ENCODE peak calls at places on chromosomes 16 and 17, in six cellular contexts. Z is right atrium auricular region; B is transverse colon; W is progenitor cell of endocrine pancreas; I is GM20000; H is CD8-positive, alpha-beta T cell. N is an unnamed sample.

GRCh38 chr16:65767125-65767524 is 599.4 kb upstream of the CDH5 start:
- DNase-seq in Z (no peak), B (no peak), W (no peak), I (no peak), H (no peak), N (no peak)

GRCh38 chr17:73719588-73720071 is 75.4 kb upstream of the SDK2 start:
- DNase-seq in Z (no peak), B (peak), W (no peak), I (no peak), H (no peak), N (no peak)

GRCh38 chr17:48016112-48016511 is 21.5 kb downstream of the COPZ2 start:
- DNase-seq in Z (no peak), B (no peak), W (no peak), I (no peak), H (no peak), N (no peak)

GRCh38 chr17:61450641-61451537 is 1.3 kb upstream of the TBX4 start:
- DNase-seq in Z (peak), B (no peak), W (no peak), I (peak), H (no peak), N (no peak)

GRCh38 chr17:40068917-40069750 is 6.4 kb downstream of the THRA start:
- DNase-seq in Z (peak), B (peak), W (no peak), I (peak), H (peak), N (peak)

GRCh38 chr16:27579086-27579980 is 29.4 kb downstream of the KATNIP start:
- DNase-seq in Z (no peak), B (no peak), W (no peak), I (no peak), H (no peak), N (no peak)

GRCh38 chr17:56009795-56010715 is 143.2 kb upstream of the ANKFN1 start:
- DNase-seq in Z (no peak), B (no peak), W (no peak), I (no peak), H (no peak), N (no peak)

GRCh38 chr17:3558603-3559269 is 1.1 kb upstream of the TRPV3 start:
- DNase-seq in Z (no peak), B (peak), W (no peak), I (peak), H (peak), N (peak)

GRCh38 chr17:82170412-82170961 is 42.2 kb downstream of the CCDC57 start:
- DNase-seq in Z (no peak), B (no peak), W (no peak), I (no peak), H (no peak), N (no peak)

GRCh38 chr16:9364721-9365693 is 273.6 kb downstream of the HAPSTR1 start:
- DNase-seq in Z (peak), B (peak), W (no peak), I (no peak), H (no peak), N (no peak)

GRCh38 chr16:85777583-85778310 is 21.6 kb downstream of the EMC8 start:
- DNase-seq in Z (no peak), B (no peak), W (no peak), I (no peak), H (no peak), N (no peak)

GRCh38 chr16:86575754-86576557 is 2.4 kb upstream of the FOXL1 start:
- DNase-seq in Z (peak), B (peak), W (peak), I (peak), H (peak), N (peak)

GRCh38 chr17:77449373-77449907 is 308.7 kb downstream of the SEC14L1 start:
- DNase-seq in Z (no peak), B (no peak), W (no peak), I (no peak), H (no peak), N (no peak)

GRCh38 chr17:9766970-9767369 is 24.4 kb downstream of the DHRS7C start:
- DNase-seq in Z (no peak), B (no peak), W (no peak), I (no peak), H (no peak), N (no peak)

GRCh38 chr17:9771465-9771864 is 19.9 kb downstream of the DHRS7C start:
- DNase-seq in Z (no peak), B (no peak), W (no peak), I (no peak), H (no peak), N (no peak)

GRCh38 chr17:9767432-9767991 is 23.9 kb downstream of the DHRS7C start:
- DNase-seq in Z (no peak), B (no peak), W (no peak), I (no peak), H (no peak), N (no peak)

GRCh38 chr17:9769036-9769695 is 22.2 kb downstream of the DHRS7C start:
- DNase-seq in Z (peak), B (no peak), W (no peak), I (no peak), H (no peak), N (no peak)

GRCh38 chr17:9768381-9768934 is 22.9 kb downstream of the DHRS7C start:
- DNase-seq in Z (no peak), B (no peak), W (no peak), I (peak), H (no peak), N (peak)
- TF ChIP-seq CTCF in Z (peak), B (peak), W (peak), I (no peak), H (peak), N (no peak)

GRCh38 chr16:74785031-74785430 is 10.4 kb upstream of the FA2H start:
- DNase-seq in Z (no peak), B (no peak), W (no peak), I (no peak), H (no peak), N (no peak)
- TF ChIP-seq CTCF in Z (no peak), B (no peak), W (no peak), I (no peak), H (no peak), N (no peak)

GRCh38 chr17:67891481-67892119 is 66.3 kb downstream of the BPTF start:
- DNase-seq in Z (no peak), B (peak), W (no peak), I (no peak), H (no peak), N (no peak)
- TF ChIP-seq CTCF in Z (peak), B (no peak), W (peak), I (peak), H (no peak), N (no peak)

DNA sequence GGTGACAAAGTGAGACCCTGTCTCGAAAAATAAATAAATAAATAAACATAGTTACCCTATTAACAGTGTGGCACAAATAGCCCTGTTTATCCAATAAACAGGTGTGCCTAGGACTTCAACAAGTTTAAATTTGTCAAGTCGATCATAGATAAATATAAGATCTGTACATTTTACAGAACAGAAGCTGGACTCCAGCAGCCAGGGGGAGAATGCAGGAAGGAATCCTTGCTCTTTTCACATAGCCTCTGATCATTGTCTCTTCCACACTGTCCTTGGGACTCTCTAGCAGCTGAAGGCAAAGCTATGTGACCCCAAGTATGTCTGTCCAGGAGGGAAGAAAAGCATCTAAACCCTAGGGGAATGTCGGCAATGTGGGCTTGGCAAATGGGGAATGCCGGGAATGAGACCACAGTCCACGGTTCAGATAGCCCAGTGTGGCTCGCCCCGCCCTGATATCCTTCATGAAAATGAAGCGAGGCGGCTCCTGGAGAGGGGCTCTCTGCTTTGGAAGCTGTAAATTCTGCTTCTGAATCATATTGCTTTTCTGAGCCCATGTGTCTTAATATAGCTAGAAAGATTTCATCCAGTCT is 24.8 kb upstream of the GRB2 start:
- DNase-seq in Z (no peak), B (peak), W (peak), I (no peak), H (no peak), N (no peak)
- TF ChIP-seq CTCF in Z (no peak), B (no peak), W (no peak), I (no peak), H (no peak), N (no peak)

N was measured in GM13976.